ENCODE peak calls at places on chromosomes 11 and 22, in nine cellular contexts. K, I, V, O, S, L, F, Z and W are unnamed samples. For H3K4me1, the result is how much of the 10 kb centered on the place peaks cover.

GRCh38 chr11:61826930-61827572 is 1.0 kb upstream of the FADS2 start:
- DNase-seq in K (peak), I (peak), V (no peak), O (no peak), S (no peak), L (peak), F (no peak), Z (no peak), W (no peak)

GRCh38 chr11:20731676-20732075 is 62.3 kb downstream of the NELL1 start:
- DNase-seq in K (no peak), I (no peak), V (no peak), O (no peak), S (no peak), L (no peak), F (no peak), Z (no peak), W (no peak)

GRCh38 chr11:110076388-110076965 is 16.7 kb upstream of the ZC3H12C start:
- DNase-seq in K (no peak), I (no peak), V (no peak), O (no peak), S (no peak), L (no peak), F (no peak), Z (no peak), W (peak)

GRCh38 chr11:8357505-8357888 is 93.8 kb upstream of the LMO1 start:
- DNase-seq in K (no peak), I (no peak), V (no peak), O (no peak), S (no peak), L (peak), F (no peak), Z (no peak), W (no peak)

GRCh38 chr22:30864441-30865420 is 103.8 kb downstream of the MORC2 start:
- DNase-seq in K (peak), I (no peak), V (no peak), O (no peak), S (no peak), L (peak), F (peak), Z (peak), W (no peak)

GRCh38 chr11:36311926-36312592 is 16.0 kb downstream of the PRR5L start:
- DNase-seq in K (no peak), I (no peak), V (no peak), O (no peak), S (no peak), L (no peak), F (no peak), Z (no peak), W (no peak)

GRCh38 chr22:37607010-37607911 is 1.4 kb upstream of the GGA1 start:
- DNase-seq in K (peak), I (peak), V (peak), O (peak), S (peak), L (peak), F (peak), Z (peak), W (peak)

GRCh38 chr11:117231637-117232021 is 244 bp downstream of the PCSK7 start:
- DNase-seq in K (no peak), I (no peak), V (no peak), O (no peak), S (no peak), L (no peak), F (no peak), Z (no peak), W (no peak)

GRCh38 chr22:17213976-17214375 is 5.3 kb downstream of the ADA2 start:
- DNase-seq in K (no peak), I (peak), V (peak), O (peak), S (no peak), L (peak), F (no peak), Z (peak), W (peak)

GRCh38 chr11:11620966-11621880 is 582 bp downstream of the GALNT18 start:
- DNase-seq in K (peak), I (no peak), V (peak), O (no peak), S (peak), L (no peak), F (no peak), Z (peak), W (peak)

GRCh38 chr11:65362320-65362931 is 7.9 kb downstream of the TIGD3 start:
- DNase-seq in K (no peak), I (no peak), V (no peak), O (no peak), S (no peak), L (no peak), F (no peak), Z (no peak), W (peak)

GRCh38 chr11:111229604-111230003 is 15.9 kb upstream of the POU2AF2 start:
- DNase-seq in K (no peak), I (no peak), V (no peak), O (no peak), S (no peak), L (no peak), F (no peak), Z (no peak), W (no peak)

GRCh38 chr11:23263466-23263865 is 403.2 kb upstream of the CCDC179 start:
- DNase-seq in K (no peak), I (no peak), V (no peak), O (no peak), S (no peak), L (no peak), F (no peak), Z (no peak), W (no peak)

GRCh38 chr11:12312132-12312531 is 65.2 kb upstream of the PARVA start:
- DNase-seq in K (no peak), I (no peak), V (no peak), O (no peak), S (no peak), L (no peak), F (no peak), Z (no peak), W (no peak)

GRCh38 chr11:106399075-106399500 is 321.6 kb downstream of the AASDHPPT start:
- DNase-seq in K (peak), I (peak), V (no peak), O (no peak), S (peak), L (no peak), F (peak), Z (no peak), W (no peak)

GRCh38 chr22:26393929-26394328 is 35.1 kb upstream of the ASPHD2 start:
- DNase-seq in K (no peak), I (no peak), V (no peak), O (no peak), S (no peak), L (peak), F (no peak), Z (no peak), W (no peak)

GRCh38 chr11:46335858-46336600 is 11.2 kb upstream of the DGKZ start:
- DNase-seq in K (no peak), I (no peak), V (no peak), O (no peak), S (no peak), L (no peak), F (no peak), Z (no peak), W (no peak)

GRCh38 chr11:47415949-47416472 is 7.6 kb downstream of the SLC39A13 start:
- DNase-seq in K (no peak), I (peak), V (peak), O (no peak), S (peak), L (no peak), F (peak), Z (peak), W (peak)

GRCh38 chr11:44623321-44623715 is 57.9 kb downstream of the CD82 start:
- DNase-seq in K (no peak), I (peak), V (peak), O (no peak), S (no peak), L (no peak), F (peak), Z (peak), W (peak)

GRCh38 chr11:104092744-104093143 is 56.3 kb downstream of the DDI1 start:
- DNase-seq in K (no peak), I (no peak), V (no peak), O (no peak), S (no peak), L (no peak), F (no peak), Z (no peak), W (no peak)

GRCh38 chr11:69888671-69889076 is 69.5 kb upstream of the FGF3 start:
- DNase-seq in K (peak), I (peak), V (peak), O (peak), S (peak), L (peak), F (no peak), Z (no peak), W (peak)

GRCh38 chr11:85889676-85890579 is 34.7 kb downstream of the CCDC83 start:
- DNase-seq in K (no peak), I (no peak), V (no peak), O (peak), S (peak), L (no peak), F (no peak), Z (no peak), W (no peak)

GRCh38 chr11:73310661-73311393 is 2.8 kb downstream of the ARHGEF17 start:
- DNase-seq in K (no peak), I (no peak), V (no peak), O (no peak), S (no peak), L (no peak), F (peak), Z (peak), W (no peak)

GRCh38 chr11:73312806-73313403 is 4.8 kb downstream of the ARHGEF17 start:
- DNase-seq in K (peak), I (no peak), V (no peak), O (no peak), S (no peak), L (no peak), F (no peak), Z (peak), W (no peak)

GRCh38 chr11:73313652-73314051 is 5.6 kb downstream of the ARHGEF17 start:
- DNase-seq in K (no peak), I (no peak), V (no peak), O (no peak), S (no peak), L (no peak), F (no peak), Z (no peak), W (no peak)

GRCh38 chr11:73311394-73311869 is 3.4 kb downstream of the ARHGEF17 start:
- DNase-seq in K (no peak), I (no peak), V (no peak), O (no peak), S (no peak), L (no peak), F (peak), Z (peak), W (no peak)

GRCh38 chr11:73312036-73312435 is 4.0 kb downstream of the ARHGEF17 start:
- DNase-seq in K (no peak), I (no peak), V (no peak), O (no peak), S (no peak), L (no peak), F (no peak), Z (peak), W (no peak)
- H3K4me1 ChIP-seq in K (half or more), I (half or more), V (half or more), O (half or more), S (under half), L (under half), F (half or more), Z (half or more), W (half or more)

GRCh38 chr22:50674127-50674493 is 1.5 kb downstream of the SHANK3 start:
- DNase-seq in K (peak), I (no peak), V (no peak), O (no peak), S (no peak), L (no peak), F (no peak), Z (no peak), W (no peak)
- TF ChIP-seq EP300 in K (no peak), I (no peak), V (no peak), O (no peak), S (no peak), L (no peak), F (no peak), Z (no peak), W (no peak)

GRCh38 chr22:49915610-49916009 is 2.6 kb downstream of the ALG12 start:
- DNase-seq in K (no peak), I (no peak), V (no peak), O (no peak), S (no peak), L (no peak), F (no peak), Z (no peak), W (no peak)

GRCh38 chr22:49913026-49913425 is 5.2 kb downstream of the ALG12 start:
- DNase-seq in K (no peak), I (no peak), V (no peak), O (no peak), S (no peak), L (no peak), F (no peak), Z (no peak), W (no peak)

GRCh38 chr22:49914256-49914655 is 4.0 kb downstream of the ALG12 start:
- DNase-seq in K (no peak), I (no peak), V (no peak), O (no peak), S (no peak), L (no peak), F (no peak), Z (no peak), W (no peak)

GRCh38 chr22:49911881-49912625 is 6.2 kb downstream of the ALG12 start:
- DNase-seq in K (no peak), I (no peak), V (no peak), O (no peak), S (no peak), L (no peak), F (no peak), Z (no peak), W (no peak)

DNA sequence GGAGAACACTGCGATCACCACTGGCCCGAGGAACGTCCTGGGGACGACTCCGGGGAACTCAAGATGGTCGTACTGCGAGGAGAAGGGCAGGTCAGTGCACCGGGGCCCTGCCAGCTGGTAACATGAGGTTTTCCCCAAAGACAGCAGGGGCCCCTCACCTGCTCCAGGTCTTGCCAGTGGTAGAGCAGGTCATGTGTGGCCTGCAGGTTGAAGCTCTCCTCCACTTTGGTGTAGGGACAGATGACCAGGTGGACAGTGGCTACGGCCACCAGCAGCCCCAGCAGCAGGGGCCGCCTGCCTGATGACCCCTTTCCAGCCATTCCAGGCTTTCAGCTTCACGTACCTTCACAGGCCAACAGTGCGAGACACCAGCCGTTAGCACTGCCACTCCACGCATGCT is 4.8 kb downstream of the ALG12 start:
- DNase-seq in K (no peak), I (no peak), V (no peak), O (no peak), S (no peak), L (no peak), F (no peak), Z (no peak), W (no peak)
- H3K4me1 ChIP-seq in K (under half), I (under half), V (under half), O (under half), S (under half), L (under half), F (under half), Z (under half), W (under half)

DNA sequence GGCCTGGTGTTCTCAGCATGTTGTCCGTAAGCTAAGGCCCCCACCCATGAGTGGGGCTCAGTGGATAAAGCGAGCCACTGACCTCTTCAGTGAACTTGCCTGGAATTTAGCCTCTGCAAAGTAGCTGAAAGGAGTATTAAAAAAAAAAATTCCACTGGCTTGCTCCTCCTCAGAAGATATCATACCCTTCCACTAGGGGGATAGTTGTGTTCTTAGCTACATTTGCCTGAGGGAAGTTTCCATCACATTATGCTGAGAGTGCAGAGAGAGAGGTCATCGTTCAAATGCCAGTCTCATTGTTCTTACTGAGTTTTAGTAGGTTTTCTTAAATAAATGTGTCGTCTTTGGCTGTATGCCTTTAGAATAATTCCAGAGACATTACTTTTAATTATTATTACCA is 879.7 kb downstream of the JRKL start:
- DNase-seq in K (peak), I (no peak), V (no peak), O (peak), S (no peak), L (no peak), F (no peak), Z (no peak), W (no peak)
- TF ChIP-seq EP300 in K (no peak), I (no peak), V (no peak), O (no peak), S (no peak), L (no peak), F (no peak), Z (no peak), W (no peak)

GRCh38 chr22:42948205-42948804 is 66.6 kb downstream of the PACSIN2 start:
- DNase-seq in K (no peak), I (no peak), V (no peak), O (no peak), S (no peak), L (no peak), F (no peak), Z (no peak), W (no peak)

GRCh38 chr22:42945736-42946135 is 69.2 kb downstream of the PACSIN2 start:
- DNase-seq in K (no peak), I (no peak), V (no peak), O (no peak), S (no peak), L (no peak), F (peak), Z (no peak), W (no peak)

GRCh38 chr22:42949159-42949558 is 65.8 kb downstream of the PACSIN2 start:
- DNase-seq in K (no peak), I (no peak), V (no peak), O (no peak), S (no peak), L (no peak), F (peak), Z (no peak), W (no peak)

GRCh38 chr22:42946551-42947198 is 68.3 kb downstream of the PACSIN2 start:
- DNase-seq in K (no peak), I (no peak), V (no peak), O (no peak), S (no peak), L (no peak), F (peak), Z (no peak), W (no peak)

DNA sequence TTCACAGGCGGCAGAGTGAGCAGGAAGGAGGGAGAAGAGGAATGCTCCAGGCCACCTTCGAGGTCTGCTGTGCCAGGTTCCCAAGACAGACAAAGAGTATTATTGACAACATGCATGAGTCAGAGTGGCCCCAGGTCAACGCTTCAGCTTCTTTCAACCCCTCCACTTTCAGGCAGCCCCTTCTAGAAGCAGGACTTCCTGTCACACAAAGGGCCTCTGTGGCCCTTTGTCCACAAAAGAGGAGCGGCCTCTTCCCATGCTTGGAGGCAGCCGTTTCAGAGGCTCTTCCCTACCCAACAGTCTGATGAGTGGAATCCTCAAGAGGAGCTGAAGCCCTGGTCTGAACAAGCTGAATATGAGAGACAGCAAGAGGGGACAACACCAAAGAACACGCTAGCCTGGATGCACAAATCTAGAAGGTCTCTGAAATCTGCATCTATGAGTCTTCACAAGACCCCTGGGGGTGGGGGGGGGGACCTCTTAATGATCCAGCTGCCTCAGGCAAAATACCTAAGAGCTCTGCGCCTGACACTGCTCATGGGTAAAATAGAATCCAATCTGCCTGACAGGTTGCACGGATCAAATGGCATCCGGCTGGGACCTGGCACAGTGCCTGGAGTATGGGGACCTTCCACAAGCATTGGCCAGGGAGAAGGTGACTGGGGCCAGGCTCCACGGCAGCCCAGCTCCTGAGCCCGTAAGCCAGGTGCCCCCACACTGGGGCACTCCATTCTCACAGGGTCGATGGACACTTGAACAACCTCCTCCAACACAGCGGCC is 67.5 kb downstream of the PACSIN2 start:
- DNase-seq in K (no peak), I (no peak), V (peak), O (peak), S (peak), L (no peak), F (peak), Z (no peak), W (no peak)
- H3K4me1 ChIP-seq in K (under half), I (half or more), V (half or more), O (half or more), S (half or more), L (under half), F (half or more), Z (half or more), W (under half)

GRCh38 chr11:126920833-126921232 is 79.7 kb downstream of the KIRREL3 start:
- DNase-seq in K (no peak), I (no peak), V (no peak), O (no peak), S (no peak), L (peak), F (no peak), Z (no peak), W (no peak)

GRCh38 chr11:126917531-126918204 is 82.9 kb downstream of the KIRREL3 start:
- DNase-seq in K (no peak), I (no peak), V (no peak), O (no peak), S (peak), L (no peak), F (no peak), Z (no peak), W (no peak)

GRCh38 chr11:126919147-126919823 is 81.3 kb downstream of the KIRREL3 start:
- DNase-seq in K (no peak), I (no peak), V (no peak), O (no peak), S (no peak), L (no peak), F (no peak), Z (no peak), W (no peak)

GRCh38 chr11:126915430-126915829 is 85.1 kb downstream of the KIRREL3 start:
- DNase-seq in K (no peak), I (no peak), V (no peak), O (no peak), S (no peak), L (no peak), F (no peak), Z (no peak), W (no peak)

GRCh38 chr11:126918556-126918955 is 82.0 kb downstream of the KIRREL3 start:
- DNase-seq in K (no peak), I (no peak), V (no peak), O (no peak), S (no peak), L (no peak), F (no peak), Z (no peak), W (no peak)
- TF ChIP-seq EP300 in K (no peak), I (no peak), V (no peak), O (no peak), S (no peak), L (no peak), F (no peak), Z (no peak), W (no peak)